ENCODE peak calls at places on chromosomes 12 and 14, in five cellular contexts. One of them, this sample, is unnamed.

GRCh38 chr12:116969615-116970575 is 59.1 kb downstream of the FBXW8 start:
- DNase-seq in activated CD4-positive, alpha-beta T cell treated with anti-CD3 and anti-CD28 coated beads for 48 hours: no peak
- DNase-seq in heart left ventricle: peak; percentile 78
- DNase-seq in activated CD4-positive, CD25-positive, alpha-beta regulatory T cell: no peak
- DNase-seq in NCI-H2171: peak; percentile 82
- DNase-seq in this sample: no peak

GRCh38 chr14:24076302-24076601 is 4.9 kb downstream of the CPNE6 start:
- DNase-seq in NCI-H2171: no peak
- DNase-seq in heart left ventricle: no peak
- DNase-seq in activated CD4-positive, alpha-beta T cell treated with anti-CD3 and anti-CD28 coated beads for 48 hours: no peak
- DNase-seq in activated CD4-positive, CD25-positive, alpha-beta regulatory T cell: no peak
- DNase-seq in this sample: no peak

GRCh38 chr14:23861666-23862065 is 91.9 kb upstream of the DHRS4 start:
- DNase-seq in heart left ventricle: peak; percentile 27
- DNase-seq in activated CD4-positive, CD25-positive, alpha-beta regulatory T cell: no peak
- DNase-seq in activated CD4-positive, alpha-beta T cell treated with anti-CD3 and anti-CD28 coated beads for 48 hours: no peak
- DNase-seq in NCI-H2171: peak; percentile 35
- DNase-seq in this sample: no peak

GRCh38 chr12:56411781-56412639 is 37.2 kb downstream of the TIMELESS start:
- DNase-seq in activated CD4-positive, CD25-positive, alpha-beta regulatory T cell: no peak
- DNase-seq in NCI-H2171: no peak
- DNase-seq in heart left ventricle: no peak
- DNase-seq in activated CD4-positive, alpha-beta T cell treated with anti-CD3 and anti-CD28 coated beads for 48 hours: no peak
- DNase-seq in this sample: no peak

GRCh38 chr12:49671051-49671765 is 36.0 kb downstream of the FMNL3 start:
- DNase-seq in activated CD4-positive, CD25-positive, alpha-beta regulatory T cell: peak; percentile 28
- DNase-seq in NCI-H2171: no peak
- DNase-seq in activated CD4-positive, alpha-beta T cell treated with anti-CD3 and anti-CD28 coated beads for 48 hours: peak; percentile 70
- DNase-seq in heart left ventricle: peak; percentile 59
- DNase-seq in this sample: no peak

GRCh38 chr12:102174761-102175160 is 22.9 kb downstream of the PMCH start:
- DNase-seq in activated CD4-positive, alpha-beta T cell treated with anti-CD3 and anti-CD28 coated beads for 48 hours: no peak
- DNase-seq in NCI-H2171: no peak
- DNase-seq in activated CD4-positive, CD25-positive, alpha-beta regulatory T cell: no peak
- DNase-seq in heart left ventricle: no peak
- DNase-seq in this sample: no peak

GRCh38 chr12:6868211-6869048 is 1.1 kb downstream of the TPI1 start:
- DNase-seq in NCI-H2171: peak; percentile 89
- DNase-seq in heart left ventricle: no peak
- DNase-seq in activated CD4-positive, CD25-positive, alpha-beta regulatory T cell: no peak
- DNase-seq in activated CD4-positive, alpha-beta T cell treated with anti-CD3 and anti-CD28 coated beads for 48 hours: peak; percentile 25
- DNase-seq in this sample: no peak

GRCh38 chr14:29752221-29752923 is 175.3 kb downstream of the PRKD1 start:
- DNase-seq in NCI-H2171: no peak
- DNase-seq in heart left ventricle: no peak
- DNase-seq in activated CD4-positive, CD25-positive, alpha-beta regulatory T cell: no peak
- DNase-seq in activated CD4-positive, alpha-beta T cell treated with anti-CD3 and anti-CD28 coated beads for 48 hours: no peak
- DNase-seq in this sample: no peak

GRCh38 chr14:105056303-105056831 is 8.9 kb downstream of the GPR132 start:
- DNase-seq in activated CD4-positive, CD25-positive, alpha-beta regulatory T cell: no peak
- DNase-seq in activated CD4-positive, alpha-beta T cell treated with anti-CD3 and anti-CD28 coated beads for 48 hours: no peak
- DNase-seq in NCI-H2171: no peak
- DNase-seq in heart left ventricle: no peak
- DNase-seq in this sample: no peak

GRCh38 chr12:93191956-93192355 is 185.8 kb upstream of the NUDT4 start:
- DNase-seq in activated CD4-positive, CD25-positive, alpha-beta regulatory T cell: no peak
- DNase-seq in heart left ventricle: no peak
- DNase-seq in NCI-H2171: no peak
- DNase-seq in activated CD4-positive, alpha-beta T cell treated with anti-CD3 and anti-CD28 coated beads for 48 hours: no peak
- DNase-seq in this sample: no peak

GRCh38 chr14:103021817-103022668 is 35.3 kb downstream of the CDC42BPB start:
- DNase-seq in heart left ventricle: no peak
- DNase-seq in NCI-H2171: peak; percentile 53
- DNase-seq in activated CD4-positive, alpha-beta T cell treated with anti-CD3 and anti-CD28 coated beads for 48 hours: no peak
- DNase-seq in activated CD4-positive, CD25-positive, alpha-beta regulatory T cell: no peak
- DNase-seq in this sample: no peak

GRCh38 chr14:55556929-55557623 is 22.9 kb upstream of the KTN1 start:
- DNase-seq in heart left ventricle: peak; percentile 93
- DNase-seq in activated CD4-positive, alpha-beta T cell treated with anti-CD3 and anti-CD28 coated beads for 48 hours: no peak
- DNase-seq in activated CD4-positive, CD25-positive, alpha-beta regulatory T cell: no peak
- DNase-seq in NCI-H2171: no peak
- DNase-seq in this sample: peak; percentile 90

GRCh38 chr12:89235189-89235993 is 116.9 kb downstream of the DUSP6 start:
- DNase-seq in activated CD4-positive, alpha-beta T cell treated with anti-CD3 and anti-CD28 coated beads for 48 hours: no peak
- DNase-seq in activated CD4-positive, CD25-positive, alpha-beta regulatory T cell: no peak
- DNase-seq in heart left ventricle: no peak
- DNase-seq in NCI-H2171: no peak
- DNase-seq in this sample: no peak

GRCh38 chr12:12338528-12339168 is 11.4 kb downstream of the MANSC1 start:
- DNase-seq in heart left ventricle: no peak
- DNase-seq in activated CD4-positive, CD25-positive, alpha-beta regulatory T cell: no peak
- DNase-seq in NCI-H2171: no peak
- DNase-seq in activated CD4-positive, alpha-beta T cell treated with anti-CD3 and anti-CD28 coated beads for 48 hours: no peak
- DNase-seq in this sample: no peak

GRCh38 chr12:69437073-69437472 is 33.1 kb upstream of the FRS2 start:
- DNase-seq in activated CD4-positive, CD25-positive, alpha-beta regulatory T cell: no peak
- DNase-seq in heart left ventricle: no peak
- DNase-seq in NCI-H2171: no peak
- DNase-seq in activated CD4-positive, alpha-beta T cell treated with anti-CD3 and anti-CD28 coated beads for 48 hours: no peak
- DNase-seq in this sample: no peak

GRCh38 chr12:130668286-130669204 is 47.6 kb downstream of the RIMBP2 start:
- DNase-seq in heart left ventricle: no peak
- DNase-seq in activated CD4-positive, alpha-beta T cell treated with anti-CD3 and anti-CD28 coated beads for 48 hours: no peak
- DNase-seq in NCI-H2171: no peak
- DNase-seq in activated CD4-positive, CD25-positive, alpha-beta regulatory T cell: no peak
- DNase-seq in this sample: no peak

GRCh38 chr12:87809916-87810315 is 219.3 kb downstream of the C12orf50 start:
- DNase-seq in NCI-H2171: no peak
- DNase-seq in activated CD4-positive, alpha-beta T cell treated with anti-CD3 and anti-CD28 coated beads for 48 hours: no peak
- DNase-seq in activated CD4-positive, CD25-positive, alpha-beta regulatory T cell: no peak
- DNase-seq in heart left ventricle: no peak
- DNase-seq in this sample: no peak

GRCh38 chr12:15633201-15633600 is 156.0 kb downstream of the EPS8 start:
- DNase-seq in activated CD4-positive, CD25-positive, alpha-beta regulatory T cell: no peak
- DNase-seq in heart left ventricle: no peak
- DNase-seq in activated CD4-positive, alpha-beta T cell treated with anti-CD3 and anti-CD28 coated beads for 48 hours: no peak
- DNase-seq in NCI-H2171: no peak
- DNase-seq in this sample: no peak

GRCh38 chr12:70254846-70255245 is 11.6 kb downstream of the CNOT2 start:
- DNase-seq in NCI-H2171: no peak
- DNase-seq in heart left ventricle: no peak
- DNase-seq in activated CD4-positive, CD25-positive, alpha-beta regulatory T cell: no peak
- DNase-seq in activated CD4-positive, alpha-beta T cell treated with anti-CD3 and anti-CD28 coated beads for 48 hours: no peak
- DNase-seq in this sample: no peak

GRCh38 chr14:88189840-88190191 is 133.3 kb downstream of the KCNK10 start:
- DNase-seq in heart left ventricle: no peak
- DNase-seq in NCI-H2171: no peak
- DNase-seq in activated CD4-positive, CD25-positive, alpha-beta regulatory T cell: no peak
- DNase-seq in activated CD4-positive, alpha-beta T cell treated with anti-CD3 and anti-CD28 coated beads for 48 hours: no peak
- DNase-seq in this sample: no peak

GRCh38 chr14:88960528-88960927 is 136.1 kb downstream of the TTC8 start:
- DNase-seq in activated CD4-positive, CD25-positive, alpha-beta regulatory T cell: no peak
- DNase-seq in activated CD4-positive, alpha-beta T cell treated with anti-CD3 and anti-CD28 coated beads for 48 hours: no peak
- DNase-seq in heart left ventricle: no peak
- DNase-seq in NCI-H2171: no peak
- DNase-seq in this sample: no peak

GRCh38 chr12:98058838-98059237 is 456.6 kb upstream of the TMPO start:
- DNase-seq in heart left ventricle: no peak
- DNase-seq in activated CD4-positive, CD25-positive, alpha-beta regulatory T cell: no peak
- DNase-seq in NCI-H2171: no peak
- DNase-seq in activated CD4-positive, alpha-beta T cell treated with anti-CD3 and anti-CD28 coated beads for 48 hours: no peak
- DNase-seq in this sample: no peak

GRCh38 chr12:65822732-65823480 is 1.4 kb upstream of the HMGA2 start:
- DNase-seq in activated CD4-positive, alpha-beta T cell treated with anti-CD3 and anti-CD28 coated beads for 48 hours: peak; percentile 17
- DNase-seq in NCI-H2171: no peak
- DNase-seq in heart left ventricle: peak; percentile 44
- DNase-seq in activated CD4-positive, CD25-positive, alpha-beta regulatory T cell: no peak
- DNase-seq in this sample: peak; percentile 29

GRCh38 chr12:117417004-117417403 is 55.6 kb upstream of the NOS1 start:
- DNase-seq in activated CD4-positive, CD25-positive, alpha-beta regulatory T cell: no peak
- DNase-seq in NCI-H2171: no peak
- DNase-seq in activated CD4-positive, alpha-beta T cell treated with anti-CD3 and anti-CD28 coated beads for 48 hours: no peak
- DNase-seq in heart left ventricle: no peak
- DNase-seq in this sample: no peak

GRCh38 chr12:12540261-12541013 is 22.2 kb downstream of the DUSP16 start:
- DNase-seq in activated CD4-positive, CD25-positive, alpha-beta regulatory T cell: no peak
- DNase-seq in NCI-H2171: no peak
- DNase-seq in activated CD4-positive, alpha-beta T cell treated with anti-CD3 and anti-CD28 coated beads for 48 hours: no peak
- DNase-seq in heart left ventricle: no peak
- DNase-seq in this sample: no peak

GRCh38 chr12:8559676-8560075 is 19.0 kb upstream of the CLEC4E start:
- DNase-seq in NCI-H2171: no peak
- DNase-seq in heart left ventricle: no peak
- DNase-seq in activated CD4-positive, alpha-beta T cell treated with anti-CD3 and anti-CD28 coated beads for 48 hours: no peak
- DNase-seq in activated CD4-positive, CD25-positive, alpha-beta regulatory T cell: no peak
- DNase-seq in this sample: no peak

GRCh38 chr12:57939291-57939690 is 2.1 kb upstream of the ATP23 start:
- DNase-seq in activated CD4-positive, CD25-positive, alpha-beta regulatory T cell: no peak
- DNase-seq in activated CD4-positive, alpha-beta T cell treated with anti-CD3 and anti-CD28 coated beads for 48 hours: no peak
- DNase-seq in NCI-H2171: no peak
- DNase-seq in heart left ventricle: no peak
- DNase-seq in this sample: no peak

GRCh38 chr14:37673439-37673838 is 78.0 kb downstream of the TTC6 start:
- DNase-seq in NCI-H2171: no peak
- DNase-seq in heart left ventricle: no peak
- DNase-seq in activated CD4-positive, CD25-positive, alpha-beta regulatory T cell: no peak
- DNase-seq in activated CD4-positive, alpha-beta T cell treated with anti-CD3 and anti-CD28 coated beads for 48 hours: no peak
- DNase-seq in this sample: no peak

GRCh38 chr12:107464644-107465043 is 221.0 kb upstream of the PWP1 start:
- DNase-seq in heart left ventricle: no peak
- DNase-seq in NCI-H2171: no peak
- DNase-seq in activated CD4-positive, CD25-positive, alpha-beta regulatory T cell: no peak
- DNase-seq in activated CD4-positive, alpha-beta T cell treated with anti-CD3 and anti-CD28 coated beads for 48 hours: no peak
- DNase-seq in this sample: no peak

GRCh38 chr12:49873361-49873934 is 30.3 kb downstream of the FAIM2 start:
- DNase-seq in NCI-H2171: no peak
- DNase-seq in activated CD4-positive, alpha-beta T cell treated with anti-CD3 and anti-CD28 coated beads for 48 hours: no peak
- DNase-seq in activated CD4-positive, CD25-positive, alpha-beta regulatory T cell: no peak
- DNase-seq in heart left ventricle: no peak
- DNase-seq in this sample: no peak

GRCh38 chr14:39230416-39230815 is 3.3 kb upstream of the MIA2 start:
- DNase-seq in activated CD4-positive, alpha-beta T cell treated with anti-CD3 and anti-CD28 coated beads for 48 hours: peak; percentile 28
- DNase-seq in activated CD4-positive, CD25-positive, alpha-beta regulatory T cell: no peak
- DNase-seq in heart left ventricle: no peak
- DNase-seq in NCI-H2171: no peak
- DNase-seq in this sample: no peak